ENCODE peak calls at places on chromosomes 12 and 14, in five cellular contexts. C is chondrocyte; Y is RWPE1; Q is CD4-positive, alpha-beta T cell; I is fibroblast of lung. S is an unnamed sample.

GRCh38 chr14:88005978-88006851 is 1.3 kb downstream of the GPR65 start:
- DNase-seq in Q (peak), C (no peak), I (peak), Y (no peak), S (no peak)

GRCh38 chr14:66649515-66649914 is 141.6 kb downstream of the GPHN start:
- DNase-seq in I (no peak), Y (no peak), Q (no peak), C (no peak), S (no peak)

GRCh38 chr14:76644875-76645518 is 116.3 kb upstream of the VASH1 start:
- DNase-seq in Q (no peak), C (no peak), I (peak), Y (peak), S (peak)

GRCh38 chr12:58414398-58414871 is 473.1 kb downstream of the ATP23 start:
- DNase-seq in C (no peak), I (peak), Y (no peak), Q (no peak), S (no peak)

GRCh38 chr14:67729072-67729561 is 27.4 kb downstream of the RDH12 start:
- DNase-seq in I (no peak), Y (no peak), C (no peak), Q (no peak), S (no peak)

GRCh38 chr12:124938606-124939427 is 24.4 kb upstream of the UBC start:
- DNase-seq in C (peak), I (peak), Y (peak), Q (peak), S (no peak)

GRCh38 chr12:64098709-64099354 is 123.3 kb downstream of the KICS2 start:
- DNase-seq in C (no peak), Q (no peak), I (peak), Y (no peak), S (no peak)

GRCh38 chr12:12511021-12511783 is 51.5 kb downstream of the DUSP16 start:
- DNase-seq in C (no peak), Y (peak), Q (no peak), I (peak), S (no peak)

GRCh38 chr12:12482150-12482761 is 80.4 kb downstream of the DUSP16 start:
- DNase-seq in C (no peak), Y (no peak), Q (peak), I (no peak), S (no peak)

GRCh38 chr14:32012571-32012970 is 64.5 kb upstream of the ARHGAP5 start:
- DNase-seq in I (no peak), Y (no peak), C (no peak), Q (no peak), S (no peak)

GRCh38 chr12:51907864-51908425 is 641 bp downstream of the ACVRL1 start:
- DNase-seq in Q (no peak), I (no peak), Y (no peak), C (no peak), S (no peak)

GRCh38 chr12:34396861-34397590 is 374.7 kb downstream of the ALG10 start:
- DNase-seq in C (peak), Q (peak), I (no peak), Y (no peak), S (no peak)

GRCh38 chr12:32084017-32084688 is 22.5 kb upstream of the BICD1 start:
- DNase-seq in I (peak), C (no peak), Q (no peak), Y (no peak), S (no peak)

GRCh38 chr14:97602438-97603117 is 805.4 kb downstream of the VRK1 start:
- DNase-seq in Y (no peak), I (no peak), Q (peak), C (no peak), S (no peak)

GRCh38 chr12:24972078-24972477 is 23.2 kb upstream of the BCAT1 start:
- DNase-seq in I (no peak), Y (no peak), Q (no peak), C (no peak), S (no peak)

GRCh38 chr12:63668028-63668799 is at the start of gene DPY19L2:
- DNase-seq in Y (peak), C (peak), I (peak), Q (peak), S (peak)

GRCh38 chr12:113837528-113838296 is 128.4 kb downstream of the RBM19 start:
- DNase-seq in I (no peak), Y (no peak), Q (no peak), C (no peak), S (no peak)

GRCh38 chr12:82055391-82055790 is 296.2 kb upstream of the PPFIA2 start:
- DNase-seq in Q (no peak), I (no peak), C (no peak), Y (no peak), S (no peak)

GRCh38 chr12:45575823-45576448 is 153.6 kb upstream of the ARID2 start:
- DNase-seq in Q (no peak), C (no peak), I (no peak), Y (no peak), S (no peak)

GRCh38 chr12:124109760-124110159 is 136.7 kb downstream of the ZNF664 start:
- DNase-seq in Y (peak), Q (no peak), I (no peak), C (no peak), S (no peak)

GRCh38 chr12:98578392-98578791 is 15.1 kb upstream of the SLC25A3 start:
- DNase-seq in I (no peak), Y (no peak), C (no peak), Q (no peak), S (no peak)

GRCh38 chr14:26846388-26846787 is 248.6 kb upstream of the NOVA1 start:
- DNase-seq in Y (no peak), Q (no peak), C (no peak), I (peak), S (no peak)

GRCh38 chr12:116210131-116210530 is 67.4 kb downstream of the MED13L start:
- DNase-seq in Q (no peak), Y (no peak), I (peak), C (no peak), S (no peak)

GRCh38 chr12:48691826-48692473 is 9.9 kb upstream of the KANSL2 start:
- DNase-seq in Q (no peak), Y (no peak), C (no peak), I (no peak), S (no peak)

GRCh38 chr12:88496429-88497190 is 83.7 kb downstream of the KITLG start:
- DNase-seq in Y (no peak), Q (no peak), C (no peak), I (peak), S (no peak)

GRCh38 chr12:67625004-67625403 is 23.5 kb upstream of the DYRK2 start:
- DNase-seq in C (no peak), Y (no peak), Q (no peak), I (peak), S (no peak)

GRCh38 chr12:91109148-91109564 is 2.1 kb downstream of the LUM start:
- DNase-seq in I (peak), Q (peak), C (no peak), Y (no peak), S (peak)

GRCh38 chr12:28222081-28222700 is 31.9 kb downstream of the CCDC91 start:
- DNase-seq in C (no peak), Q (peak), Y (no peak), I (peak), S (no peak)

GRCh38 chr12:106296179-106296877 is 6.2 kb upstream of the TCP11L2 start:
- DNase-seq in Q (no peak), C (no peak), I (peak), Y (peak), S (no peak)

GRCh38 chr14:100303179-100303578 is 3.1 kb downstream of the SLC25A29 start:
- DNase-seq in Q (no peak), Y (no peak), C (no peak), I (no peak), S (no peak)

GRCh38 chr12:110733857-110734373 is 8.8 kb downstream of the PPP1CC start:
- DNase-seq in C (no peak), Q (no peak), I (no peak), Y (no peak), S (no peak)

GRCh38 chr14:60085693-60086092 is 6.0 kb upstream of the PCNX4 start:
- DNase-seq in Q (no peak), I (no peak), Y (no peak), C (no peak), S (no peak)

GRCh38 chr14:60085085-60085484 is 6.6 kb upstream of the PCNX4 start:
- DNase-seq in Q (no peak), Y (peak), C (no peak), I (no peak), S (no peak)

DNA sequence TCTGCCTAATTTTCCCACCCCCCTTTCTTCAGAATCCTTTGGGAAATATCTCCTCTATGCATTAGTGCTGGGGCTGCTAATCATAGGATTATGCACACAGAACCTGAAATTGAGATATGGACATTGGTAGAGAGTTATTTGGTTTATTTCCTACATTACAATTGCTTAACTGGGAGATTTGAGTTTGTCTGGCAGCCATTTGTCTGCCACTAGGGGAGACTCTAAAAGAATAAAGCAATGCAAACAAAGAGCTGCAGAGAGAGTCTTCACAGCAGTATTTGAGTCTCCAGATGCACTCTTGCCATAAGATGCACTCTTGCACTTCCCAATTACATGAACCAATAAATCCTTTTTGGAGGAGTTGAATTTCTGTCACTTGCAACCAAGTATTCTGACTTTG is 12.0 kb upstream of the PCNX4 start:
- DNase-seq in I (no peak), Q (no peak), Y (no peak), C (no peak), S (no peak)
- TF ChIP-seq CTCF in I (peak), Q (no peak), Y (no peak), C (no peak), S (peak)

DNA sequence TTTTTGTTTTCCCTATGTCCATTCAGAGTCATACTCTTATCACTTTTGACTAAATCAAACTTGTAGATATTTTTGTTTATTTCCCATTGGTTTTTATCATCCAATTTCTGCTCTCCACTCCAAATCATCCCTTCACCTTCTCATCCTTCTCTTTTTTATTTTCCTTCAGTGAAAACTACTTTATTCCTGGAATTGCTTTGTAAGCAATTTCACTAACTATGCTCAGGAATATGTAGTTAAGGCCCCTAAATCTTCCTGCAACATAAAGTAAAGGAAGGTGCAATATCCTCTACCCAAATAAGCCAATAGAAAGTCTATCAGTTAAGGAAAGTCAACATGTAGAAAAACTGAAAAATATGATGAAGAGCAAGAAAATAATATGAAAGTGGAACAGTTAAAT is 308.4 kb downstream of the SEC23A start:
- DNase-seq in Y (no peak), C (no peak), Q (no peak), I (no peak), S (no peak)
- TF ChIP-seq CTCF in Y (no peak), C (no peak), Q (no peak), I (no peak), S (no peak)

GRCh38 chr12:3416159-3416558 is 74.8 kb upstream of the PRMT8 start:
- DNase-seq in Q (no peak), C (no peak), Y (no peak), I (no peak), S (no peak)
- TF ChIP-seq CTCF in Q (no peak), C (no peak), Y (no peak), I (no peak), S (no peak)

GRCh38 chr12:76520348-76520747 is 39.2 kb downstream of the OSBPL8 start:
- DNase-seq in I (no peak), Y (no peak), Q (no peak), C (no peak), S (no peak)

GRCh38 chr12:76518699-76519098 is 40.9 kb downstream of the OSBPL8 start:
- DNase-seq in I (no peak), Y (no peak), Q (no peak), C (no peak), S (no peak)

GRCh38 chr12:76519538-76519937 is 40.0 kb downstream of the OSBPL8 start:
- DNase-seq in Q (no peak), Y (no peak), C (no peak), I (peak), S (no peak)

DNA sequence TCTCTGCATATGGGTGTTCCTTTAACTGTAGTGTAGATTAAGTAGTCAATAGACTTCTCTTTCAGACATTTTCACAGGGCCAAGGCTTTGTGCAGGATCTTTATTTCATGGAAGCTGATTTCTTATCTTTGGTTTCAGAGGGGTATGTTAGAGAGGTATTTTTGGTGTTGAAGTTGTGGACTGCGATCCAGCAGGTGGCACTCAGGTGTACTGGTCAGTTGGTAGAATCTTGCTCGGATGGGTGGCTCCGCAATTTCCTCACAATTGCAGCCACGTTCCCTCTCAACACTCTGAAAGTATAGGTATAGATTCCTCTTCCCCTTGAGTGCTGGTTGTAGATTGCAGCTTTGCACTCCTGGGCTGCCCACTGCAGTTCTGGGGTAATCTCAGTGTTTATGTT is 44.3 kb downstream of the OSBPL8 start:
- DNase-seq in Q (no peak), I (no peak), Y (no peak), C (no peak), S (no peak)
- TF ChIP-seq CTCF in Q (no peak), I (no peak), Y (no peak), C (no peak), S (no peak)

GRCh38 chr14:74562515-74563232 is 49.4 kb downstream of the LTBP2 start:
- DNase-seq in Q (no peak), Y (no peak), I (no peak), C (no peak), S (no peak)
- TF ChIP-seq CTCF in Q (no peak), Y (no peak), I (no peak), C (peak), S (peak)

GRCh38 chr12:56351325-56351724 is 8.6 kb downstream of the STAT2 start:
- DNase-seq in I (no peak), Y (no peak), C (no peak), Q (no peak), S (no peak)

GRCh38 chr12:56348776-56349175 is 10.1 kb downstream of the IL23A start:
- DNase-seq in C (no peak), Q (no peak), Y (no peak), I (no peak), S (no peak)

GRCh38 chr12:56350662-56351061 is 9.2 kb downstream of the STAT2 start:
- DNase-seq in C (no peak), Y (no peak), Q (no peak), I (no peak), S (no peak)

GRCh38 chr12:56346663-56347062 is 8.0 kb downstream of the IL23A start:
- DNase-seq in Q (no peak), I (no peak), Y (no peak), C (no peak), S (no peak)
- TF ChIP-seq CTCF in Q (no peak), I (no peak), Y (no peak), C (peak), S (no peak)

DNA sequence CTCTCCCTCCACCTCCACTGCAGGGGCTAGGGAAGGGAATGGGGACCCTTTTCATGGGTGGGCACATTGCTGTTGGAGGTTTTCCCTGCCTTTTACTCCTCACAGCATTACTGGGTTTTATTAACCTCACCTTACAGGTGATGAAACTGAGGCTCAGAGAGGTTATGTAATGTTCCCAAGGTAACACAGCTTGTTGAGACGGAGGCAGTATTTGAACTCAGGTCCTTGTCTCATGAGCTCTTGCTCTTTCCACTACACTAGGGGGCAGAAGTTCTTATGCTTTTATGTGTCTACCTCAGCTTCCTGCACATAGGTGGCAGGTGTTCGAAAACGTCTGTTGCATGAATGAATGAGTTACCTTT is 11.7 kb downstream of the CISTR start:
- DNase-seq in Y (no peak), I (no peak), Q (no peak), C (no peak), S (no peak)
- TF ChIP-seq CTCF in Y (no peak), I (no peak), Q (no peak), C (no peak), S (no peak)

GRCh38 chr14:23299558-23299957 is 3.1 kb downstream of the PPP1R3E start:
- DNase-seq in I (peak), Y (no peak), C (no peak), Q (no peak), S (no peak)
- TF ChIP-seq CTCF in I (peak), Y (peak), C (peak), Q (peak), S (peak)

GRCh38 chr12:3759878-3760277 is 7.0 kb upstream of the CRACR2A start:
- DNase-seq in C (no peak), I (no peak), Y (no peak), Q (no peak), S (no peak)
- TF ChIP-seq CTCF in C (no peak), I (no peak), Y (no peak), Q (no peak), S (no peak)

S was measured in neural crest cell.